ENCODE peak calls at places on chromosome 16, in ten cellular contexts. C is body of pancreas, P is left ventricle myocardium inferior, M is lung, T is fibroblast of the aortic adventitia, B is GM13977, E is epithelial cell of proximal tubule, U is heart left ventricle, R is endothelial cell, G is chondrocyte. O is an unnamed sample.

GRCh38 chr16:27811881-27812280 is 251.6 kb downstream of the GSG1L start:
- DNase-seq in C (no peak), P (no peak), M (no peak), T (no peak), B (no peak), E (no peak), U (no peak), R (no peak), G (peak; percentile 30), O (no peak)

GRCh38 chr16:3983081-3983520 is 102.6 kb upstream of the CREBBP start:
- DNase-seq in C (peak; percentile 87), P (peak; percentile 65), M (peak; percentile 47), T (peak; percentile 60), B (peak; percentile 78), E (no peak), U (peak; percentile 65), R (peak; percentile 72), G (no peak), O (peak; percentile 75)

GRCh38 chr16:67198238-67198734 is 645 bp upstream of the ELMO3 start:
- DNase-seq in C (peak; percentile 55), P (no peak), M (peak; percentile 59), T (peak; percentile 49), B (peak; percentile 69), E (no peak), U (no peak), R (peak; percentile 60), G (no peak), O (no peak)

GRCh38 chr16:23232806-23233205 is 50.3 kb downstream of the SCNN1G start:
- DNase-seq in C (no peak), P (no peak), M (no peak), T (no peak), B (no peak), E (no peak), U (no peak), R (no peak), G (no peak), O (no peak)

GRCh38 chr16:57666353-57667068 is 1.6 kb upstream of the ADGRG3 start:
- DNase-seq in C (no peak), P (no peak), M (no peak), T (no peak), B (no peak), E (no peak), U (no peak), R (no peak), G (no peak), O (no peak)

GRCh38 chr16:66278604-66279262 is 87.8 kb upstream of the CDH5 start:
- DNase-seq in C (no peak), P (no peak), M (no peak), T (no peak), B (no peak), E (no peak), U (no peak), R (no peak), G (no peak), O (no peak)

GRCh38 chr16:50671644-50672260 is 9.4 kb downstream of the SNX20 start:
- DNase-seq in C (no peak), P (no peak), M (no peak), T (peak; percentile 32), B (peak; percentile 60), E (no peak), U (no peak), R (peak; percentile 44), G (no peak), O (peak; percentile 37)

GRCh38 chr16:10880609-10881452 is 3.8 kb downstream of the CIITA start:
- DNase-seq in C (no peak), P (no peak), M (no peak), T (no peak), B (no peak), E (no peak), U (no peak), R (no peak), G (no peak), O (no peak)

GRCh38 chr16:23535901-23536300 is 21.2 kb downstream of the EARS2 start:
- DNase-seq in C (no peak), P (no peak), M (no peak), T (no peak), B (no peak), E (no peak), U (no peak), R (no peak), G (peak; percentile 1), O (no peak)

GRCh38 chr16:47113130-47113529 is 30.6 kb downstream of the NETO2 start:
- DNase-seq in C (no peak), P (no peak), M (no peak), T (no peak), B (no peak), E (no peak), U (no peak), R (no peak), G (no peak), O (no peak)

GRCh38 chr16:66262253-66263167 is 104.0 kb upstream of the CDH5 start:
- DNase-seq in C (no peak), P (peak; percentile 61), M (no peak), T (peak; percentile 72), B (no peak), E (no peak), U (peak; percentile 23), R (no peak), G (no peak), O (no peak)

GRCh38 chr16:56294599-56294998 is 103.3 kb downstream of the GNAO1 start:
- DNase-seq in C (no peak), P (no peak), M (no peak), T (peak; percentile 90), B (no peak), E (no peak), U (no peak), R (no peak), G (no peak), O (peak; percentile 70)

GRCh38 chr16:55842369-55843104 is 9.6 kb upstream of the CES1 start:
- DNase-seq in C (peak; percentile 25), P (no peak), M (no peak), T (peak; percentile 61), B (peak; percentile 65), E (no peak), U (no peak), R (peak; percentile 34), G (no peak), O (peak; percentile 60)

GRCh38 chr16:13343981-13344380 is 442.6 kb downstream of the SHISA9 start:
- DNase-seq in C (no peak), P (no peak), M (no peak), T (no peak), B (no peak), E (peak; percentile 13), U (no peak), R (no peak), G (no peak), O (no peak)

GRCh38 chr16:52229471-52229870 is 317.5 kb downstream of the TOX3 start:
- DNase-seq in C (no peak), P (no peak), M (no peak), T (no peak), B (no peak), E (no peak), U (no peak), R (no peak), G (no peak), O (no peak)

GRCh38 chr16:57862698-57863433 is 60.6 kb upstream of the KIFC3 start:
- DNase-seq in C (no peak), P (no peak), M (no peak), T (no peak), B (no peak), E (no peak), U (no peak), R (no peak), G (peak; percentile 30), O (no peak)

GRCh38 chr16:88552815-88553214 is 17.4 kb upstream of the ZC3H18 start:
- DNase-seq in C (peak; percentile 80), P (no peak), M (no peak), T (no peak), B (peak; percentile 70), E (no peak), U (no peak), R (no peak), G (no peak), O (no peak)

GRCh38 chr16:88552166-88552565 is 18.0 kb upstream of the ZC3H18 start:
- DNase-seq in C (no peak), P (no peak), M (no peak), T (no peak), B (peak; percentile 15), E (no peak), U (no peak), R (no peak), G (no peak), O (no peak)

GRCh38 chr16:88548131-88548874 is 21.9 kb upstream of the ZC3H18 start:
- DNase-seq in C (no peak), P (no peak), M (no peak), T (no peak), B (no peak), E (no peak), U (no peak), R (no peak), G (no peak), O (no peak)

GRCh38 chr16:88548985-88549384 is 21.2 kb upstream of the ZC3H18 start:
- DNase-seq in C (no peak), P (no peak), M (no peak), T (no peak), B (no peak), E (no peak), U (no peak), R (no peak), G (no peak), O (no peak)

GRCh38 chr16:88549671-88550643 is 20.2 kb upstream of the ZC3H18 start:
- DNase-seq in C (no peak), P (no peak), M (no peak), T (no peak), B (peak; percentile 17), E (no peak), U (no peak), R (no peak), G (no peak), O (no peak)
- TF ChIP-seq CTCF in C (no peak), P (no peak), M (no peak), T (no peak), B (no peak), E (no peak), U (no peak), R (no peak), G (no peak), O (no peak)

GRCh38 chr16:85728879-85729278 is 22.0 kb downstream of the C16orf74 start:
- DNase-seq in C (no peak), P (no peak), M (no peak), T (no peak), B (no peak), E (no peak), U (no peak), R (peak; percentile 37), G (no peak), O (no peak)
- TF ChIP-seq CTCF in C (no peak), P (no peak), M (no peak), T (no peak), B (peak; percentile 42), E (peak; percentile 34), U (no peak), R (peak; percentile 38), G (peak; percentile 47), O (peak; percentile 33)

GRCh38 chr16:15643453-15644305 is 725 bp upstream of the MARF1 start:
- DNase-seq in C (peak; percentile 31), P (no peak), M (no peak), T (peak; percentile 79), B (no peak), E (no peak), U (peak; percentile 34), R (no peak), G (no peak), O (peak; percentile 72)
- TF ChIP-seq CTCF in C (peak; percentile 60), P (peak; percentile 61), M (peak; percentile 30), T (peak; percentile 67), B (peak; percentile 22), E (peak; percentile 51), U (peak; percentile 43), R (no peak), G (peak; percentile 79), O (peak; percentile 62)

GRCh38 chr16:25395528-25395927 is 137.9 kb upstream of the ZKSCAN2 start:
- DNase-seq in C (no peak), P (no peak), M (no peak), T (no peak), B (no peak), E (no peak), U (no peak), R (no peak), G (no peak), O (no peak)
- TF ChIP-seq CTCF in C (no peak), P (no peak), M (no peak), T (no peak), B (no peak), E (no peak), U (no peak), R (peak; percentile 17), G (no peak), O (no peak)

O was measured in fibroblast of pulmonary artery.